ENCODE peak calls at places on chromosome 2, in eight cellular contexts. One of them, this sample, is unnamed.

GRCh38 chr2:234954551-234954992 is 2.8 kb downstream of the SH3BP4 start:
- DNase-seq in fibroblast of lung: no peak
- DNase-seq in breast epithelium: no peak
- DNase-seq in ovary: peak
- DNase-seq in Peyer's patch: no peak
- DNase-seq in neural progenitor cell: peak
- DNase-seq in tibial nerve: no peak
- DNase-seq in IMR-90: peak
- DNase-seq in this sample: no peak

GRCh38 chr2:216683846-216684245 is 11.5 kb downstream of the IGFBP5 start:
- DNase-seq in tibial nerve: peak
- DNase-seq in IMR-90: peak
- DNase-seq in neural progenitor cell: no peak
- DNase-seq in fibroblast of lung: peak
- DNase-seq in ovary: peak
- DNase-seq in Peyer's patch: no peak
- DNase-seq in breast epithelium: no peak
- DNase-seq in this sample: peak

GRCh38 chr2:189347540-189347939 is 93.7 kb upstream of the WDR75 start:
- DNase-seq in tibial nerve: peak
- DNase-seq in fibroblast of lung: peak
- DNase-seq in Peyer's patch: no peak
- DNase-seq in breast epithelium: no peak
- DNase-seq in ovary: peak
- DNase-seq in neural progenitor cell: peak
- DNase-seq in IMR-90: peak
- DNase-seq in this sample: peak

GRCh38 chr2:168633895-168634294 is 168.5 kb upstream of the NOSTRIN start:
- DNase-seq in breast epithelium: no peak
- DNase-seq in Peyer's patch: no peak
- DNase-seq in IMR-90: no peak
- DNase-seq in tibial nerve: no peak
- DNase-seq in ovary: no peak
- DNase-seq in fibroblast of lung: no peak
- DNase-seq in neural progenitor cell: no peak
- DNase-seq in this sample: no peak

GRCh38 chr2:120374821-120375220 is 28.9 kb downstream of the INHBB start:
- DNase-seq in Peyer's patch: no peak
- DNase-seq in breast epithelium: no peak
- DNase-seq in IMR-90: no peak
- DNase-seq in tibial nerve: no peak
- DNase-seq in ovary: no peak
- DNase-seq in neural progenitor cell: no peak
- DNase-seq in fibroblast of lung: no peak
- DNase-seq in this sample: no peak

GRCh38 chr2:6524678-6525367 is 340.9 kb downstream of the CMPK2 start:
- DNase-seq in neural progenitor cell: no peak
- DNase-seq in IMR-90: peak
- DNase-seq in tibial nerve: no peak
- DNase-seq in ovary: no peak
- DNase-seq in breast epithelium: no peak
- DNase-seq in Peyer's patch: no peak
- DNase-seq in fibroblast of lung: peak
- DNase-seq in this sample: no peak

GRCh38 chr2:176126929-176127768 is 2.4 kb upstream of the HOXD8 start:
- DNase-seq in breast epithelium: no peak
- DNase-seq in neural progenitor cell: peak
- DNase-seq in Peyer's patch: peak
- DNase-seq in IMR-90: peak
- DNase-seq in fibroblast of lung: peak
- DNase-seq in ovary: peak
- DNase-seq in tibial nerve: peak
- DNase-seq in this sample: no peak

GRCh38 chr2:47065771-47066380 is 89.2 kb downstream of the STPG4 start:
- DNase-seq in tibial nerve: no peak
- DNase-seq in ovary: no peak
- DNase-seq in IMR-90: peak
- DNase-seq in neural progenitor cell: no peak
- DNase-seq in Peyer's patch: no peak
- DNase-seq in breast epithelium: no peak
- DNase-seq in fibroblast of lung: peak
- DNase-seq in this sample: peak

GRCh38 chr2:60092781-60093180 is 460.7 kb downstream of the BCL11A start:
- DNase-seq in ovary: no peak
- DNase-seq in fibroblast of lung: no peak
- DNase-seq in Peyer's patch: no peak
- DNase-seq in neural progenitor cell: no peak
- DNase-seq in breast epithelium: no peak
- DNase-seq in IMR-90: no peak
- DNase-seq in tibial nerve: no peak
- DNase-seq in this sample: no peak

GRCh38 chr2:64213607-64214275 is 69.5 kb upstream of the PELI1 start:
- DNase-seq in breast epithelium: no peak
- DNase-seq in fibroblast of lung: no peak
- DNase-seq in neural progenitor cell: no peak
- DNase-seq in Peyer's patch: peak
- DNase-seq in IMR-90: no peak
- DNase-seq in ovary: no peak
- DNase-seq in tibial nerve: no peak
- DNase-seq in this sample: no peak
- TF ChIP-seq CTCF in breast epithelium: no peak
- TF ChIP-seq CTCF in fibroblast of lung: no peak
- TF ChIP-seq CTCF in neural progenitor cell: no peak
- TF ChIP-seq CTCF in Peyer's patch: no peak
- TF ChIP-seq CTCF in IMR-90: no peak
- TF ChIP-seq CTCF in ovary: no peak
- TF ChIP-seq CTCF in tibial nerve: no peak
- TF ChIP-seq CTCF in this sample: no peak

GRCh38 chr2:8134105-8134903 is 547.6 kb upstream of the ID2 start:
- DNase-seq in IMR-90: no peak
- DNase-seq in breast epithelium: no peak
- DNase-seq in neural progenitor cell: no peak
- DNase-seq in ovary: no peak
- DNase-seq in fibroblast of lung: no peak
- DNase-seq in Peyer's patch: no peak
- DNase-seq in tibial nerve: no peak
- DNase-seq in this sample: no peak
- H3K27ac ChIP-seq in IMR-90: no peak
- H3K27ac ChIP-seq in breast epithelium: no peak
- H3K27ac ChIP-seq in neural progenitor cell: no peak
- H3K27ac ChIP-seq in ovary: peak
- H3K27ac ChIP-seq in fibroblast of lung: no peak
- H3K27ac ChIP-seq in Peyer's patch: no peak
- H3K27ac ChIP-seq in tibial nerve: no peak
- H3K27ac ChIP-seq in this sample: no peak

GRCh38 chr2:158045362-158045761 is 56.3 kb upstream of the UPP2 start:
- DNase-seq in ovary: no peak
- DNase-seq in fibroblast of lung: no peak
- DNase-seq in Peyer's patch: no peak
- DNase-seq in neural progenitor cell: peak
- DNase-seq in breast epithelium: no peak
- DNase-seq in IMR-90: no peak
- DNase-seq in tibial nerve: no peak
- DNase-seq in this sample: no peak
- TF ChIP-seq CTCF in ovary: no peak
- TF ChIP-seq CTCF in fibroblast of lung: no peak
- TF ChIP-seq CTCF in Peyer's patch: peak
- TF ChIP-seq CTCF in neural progenitor cell: peak
- TF ChIP-seq CTCF in breast epithelium: no peak
- TF ChIP-seq CTCF in IMR-90: no peak
- TF ChIP-seq CTCF in tibial nerve: no peak
- TF ChIP-seq CTCF in this sample: no peak

GRCh38 chr2:39434233-39434897 is 2.7 kb downstream of the MAP4K3 start:
- DNase-seq in ovary: no peak
- DNase-seq in neural progenitor cell: no peak
- DNase-seq in IMR-90: peak
- DNase-seq in Peyer's patch: no peak
- DNase-seq in breast epithelium: no peak
- DNase-seq in fibroblast of lung: peak
- DNase-seq in tibial nerve: no peak
- DNase-seq in this sample: no peak

GRCh38 chr2:39435254-39435653 is 1.8 kb downstream of the MAP4K3 start:
- DNase-seq in fibroblast of lung: peak
- DNase-seq in ovary: peak
- DNase-seq in neural progenitor cell: peak
- DNase-seq in IMR-90: peak
- DNase-seq in breast epithelium: no peak
- DNase-seq in Peyer's patch: no peak
- DNase-seq in tibial nerve: no peak
- DNase-seq in this sample: no peak

GRCh38 chr2:39431592-39432316 is 5.3 kb downstream of the MAP4K3 start:
- DNase-seq in tibial nerve: peak
- DNase-seq in IMR-90: peak
- DNase-seq in neural progenitor cell: no peak
- DNase-seq in fibroblast of lung: peak
- DNase-seq in breast epithelium: no peak
- DNase-seq in ovary: no peak
- DNase-seq in Peyer's patch: no peak
- DNase-seq in this sample: no peak

GRCh38 chr2:39432701-39433100 is 4.4 kb downstream of the MAP4K3 start:
- DNase-seq in fibroblast of lung: no peak
- DNase-seq in neural progenitor cell: no peak
- DNase-seq in breast epithelium: no peak
- DNase-seq in Peyer's patch: no peak
- DNase-seq in tibial nerve: no peak
- DNase-seq in ovary: no peak
- DNase-seq in IMR-90: no peak
- DNase-seq in this sample: no peak

DNA sequence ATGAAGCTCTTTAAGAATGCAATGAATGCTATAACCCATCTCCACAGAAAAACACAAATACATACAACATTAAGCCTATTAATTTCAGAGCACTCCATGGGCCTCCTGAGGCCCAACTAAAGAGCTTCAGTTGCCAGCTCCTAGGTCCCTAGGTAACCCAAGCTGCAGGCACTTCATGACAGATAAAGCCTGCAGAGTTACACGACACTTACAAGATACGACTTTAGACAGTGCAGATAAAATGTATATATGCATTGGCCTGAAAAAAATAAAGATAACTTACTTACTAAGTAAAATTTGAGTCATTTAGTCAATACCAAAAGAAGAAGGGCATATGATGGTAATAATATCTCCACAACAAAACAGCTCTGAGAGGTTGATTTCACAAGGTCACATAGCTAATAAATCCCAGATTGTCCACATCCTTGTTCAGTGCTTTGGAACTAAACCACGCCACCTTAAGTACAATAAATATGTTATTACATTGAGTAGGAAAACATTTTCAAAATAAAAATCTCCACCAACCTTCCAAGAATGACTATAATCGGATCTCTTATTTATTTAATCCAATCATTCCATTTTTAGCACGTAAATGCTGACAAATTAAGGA is 3.4 kb downstream of the MAP4K3 start:
- DNase-seq in fibroblast of lung: peak
- DNase-seq in neural progenitor cell: no peak
- DNase-seq in breast epithelium: no peak
- DNase-seq in IMR-90: no peak
- DNase-seq in Peyer's patch: no peak
- DNase-seq in ovary: no peak
- DNase-seq in tibial nerve: no peak
- DNase-seq in this sample: no peak
- H3K27ac ChIP-seq in fibroblast of lung: no peak
- H3K27ac ChIP-seq in neural progenitor cell: no peak
- H3K27ac ChIP-seq in breast epithelium: no peak
- H3K27ac ChIP-seq in IMR-90: no peak
- H3K27ac ChIP-seq in Peyer's patch: no peak
- H3K27ac ChIP-seq in ovary: no peak
- H3K27ac ChIP-seq in tibial nerve: no peak
- H3K27ac ChIP-seq in this sample: no peak

GRCh38 chr2:99694331-99694730 is 204.5 kb upstream of the REV1 start:
- DNase-seq in breast epithelium: no peak
- DNase-seq in fibroblast of lung: no peak
- DNase-seq in IMR-90: no peak
- DNase-seq in neural progenitor cell: no peak
- DNase-seq in ovary: no peak
- DNase-seq in Peyer's patch: no peak
- DNase-seq in tibial nerve: no peak
- DNase-seq in this sample: no peak

GRCh38 chr2:99695856-99696255 is 206.0 kb upstream of the REV1 start:
- DNase-seq in neural progenitor cell: no peak
- DNase-seq in tibial nerve: no peak
- DNase-seq in ovary: no peak
- DNase-seq in Peyer's patch: no peak
- DNase-seq in breast epithelium: no peak
- DNase-seq in IMR-90: no peak
- DNase-seq in fibroblast of lung: no peak
- DNase-seq in this sample: no peak

GRCh38 chr2:99691931-99692330 is 202.1 kb upstream of the REV1 start:
- DNase-seq in ovary: no peak
- DNase-seq in breast epithelium: no peak
- DNase-seq in tibial nerve: peak
- DNase-seq in neural progenitor cell: no peak
- DNase-seq in IMR-90: no peak
- DNase-seq in Peyer's patch: no peak
- DNase-seq in fibroblast of lung: peak
- DNase-seq in this sample: no peak

GRCh38 chr2:99695121-99695773 is 205.4 kb upstream of the REV1 start:
- DNase-seq in neural progenitor cell: no peak
- DNase-seq in fibroblast of lung: no peak
- DNase-seq in ovary: no peak
- DNase-seq in breast epithelium: no peak
- DNase-seq in tibial nerve: no peak
- DNase-seq in Peyer's patch: no peak
- DNase-seq in IMR-90: no peak
- DNase-seq in this sample: no peak

GRCh38 chr2:99692785-99693184 is 203.0 kb upstream of the REV1 start:
- DNase-seq in IMR-90: no peak
- DNase-seq in tibial nerve: no peak
- DNase-seq in Peyer's patch: no peak
- DNase-seq in neural progenitor cell: no peak
- DNase-seq in ovary: no peak
- DNase-seq in fibroblast of lung: no peak
- DNase-seq in breast epithelium: no peak
- DNase-seq in this sample: no peak
- TF ChIP-seq CTCF in IMR-90: no peak
- TF ChIP-seq CTCF in tibial nerve: no peak
- TF ChIP-seq CTCF in Peyer's patch: no peak
- TF ChIP-seq CTCF in neural progenitor cell: peak
- TF ChIP-seq CTCF in ovary: no peak
- TF ChIP-seq CTCF in fibroblast of lung: no peak
- TF ChIP-seq CTCF in breast epithelium: no peak
- TF ChIP-seq CTCF in this sample: no peak

DNA sequence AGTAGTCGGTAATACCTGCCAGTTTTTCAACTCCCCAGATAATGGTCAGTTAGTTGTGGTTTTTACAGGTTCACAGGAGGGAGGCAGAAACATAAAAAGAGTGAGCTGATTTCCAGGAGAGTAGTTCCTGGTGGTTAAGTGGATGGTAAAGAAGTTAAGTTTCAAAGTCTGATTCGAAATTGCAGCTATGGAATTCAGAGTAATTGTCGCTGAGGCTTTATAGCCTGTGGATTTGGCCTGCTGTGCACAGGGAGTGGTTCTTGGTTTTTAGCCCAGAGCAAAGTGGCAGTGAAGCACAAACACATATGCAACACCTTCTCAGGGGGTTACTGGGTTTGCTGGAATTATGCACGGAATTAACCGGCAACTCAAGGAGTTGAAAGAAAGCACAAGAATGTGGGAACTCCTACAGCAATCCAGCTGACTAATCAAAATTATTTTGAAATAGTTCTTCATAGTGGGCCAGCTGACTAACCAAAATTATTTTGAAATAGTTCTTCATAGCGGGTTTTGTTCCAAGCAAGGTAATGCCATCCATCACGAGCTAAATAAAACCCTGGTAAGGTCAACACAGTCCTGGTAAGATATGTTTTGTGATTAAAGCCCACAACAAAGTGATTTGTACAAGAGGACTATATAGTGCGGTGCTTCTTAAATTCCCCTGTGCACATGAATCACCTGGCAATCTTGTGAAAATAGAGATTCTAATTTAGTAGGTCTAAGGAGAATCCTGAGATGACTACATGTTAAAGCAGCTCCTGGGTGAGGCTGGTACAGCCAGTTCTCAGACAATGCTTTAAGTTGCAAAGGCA is 94.4 kb downstream of the SGPP2 start:
- DNase-seq in ovary: no peak
- DNase-seq in neural progenitor cell: peak
- DNase-seq in fibroblast of lung: peak
- DNase-seq in Peyer's patch: no peak
- DNase-seq in breast epithelium: no peak
- DNase-seq in IMR-90: no peak
- DNase-seq in tibial nerve: peak
- DNase-seq in this sample: peak
- H3K27ac ChIP-seq in ovary: no peak
- H3K27ac ChIP-seq in neural progenitor cell: no peak
- H3K27ac ChIP-seq in fibroblast of lung: no peak
- H3K27ac ChIP-seq in Peyer's patch: no peak
- H3K27ac ChIP-seq in breast epithelium: no peak
- H3K27ac ChIP-seq in IMR-90: no peak
- H3K27ac ChIP-seq in tibial nerve: no peak
- H3K27ac ChIP-seq in this sample: no peak